ENCODE peak calls at places on chromosomes 3 and 15, in four cellular contexts. One of them, this sample, is unnamed.

GRCh38 chr3:130490246-130490645 is 26.7 kb upstream of the COL6A6 start:
- DNase-seq in gastrocnemius medialis: no peak
- DNase-seq in activated B cell treated with CpG ODN at 0.5 μM for 24 hours: no peak
- DNase-seq in WERI-Rb-1: no peak
- DNase-seq in this sample: no peak

GRCh38 chr3:189944285-189945145 is 176.2 kb downstream of the P3H2 start:
- DNase-seq in WERI-Rb-1: no peak
- DNase-seq in gastrocnemius medialis: no peak
- DNase-seq in activated B cell treated with CpG ODN at 0.5 μM for 24 hours: no peak
- DNase-seq in this sample: no peak

GRCh38 chr3:167837430-167837829 is 101.9 kb downstream of the SERPINI1 start:
- DNase-seq in gastrocnemius medialis: no peak
- DNase-seq in WERI-Rb-1: no peak
- DNase-seq in activated B cell treated with CpG ODN at 0.5 μM for 24 hours: no peak
- DNase-seq in this sample: no peak

GRCh38 chr15:33161209-33161608 is 33.3 kb downstream of the FMN1 start:
- DNase-seq in gastrocnemius medialis: no peak
- DNase-seq in activated B cell treated with CpG ODN at 0.5 μM for 24 hours: no peak
- DNase-seq in WERI-Rb-1: peak
- DNase-seq in this sample: no peak

GRCh38 chr3:10783360-10784346 is 32.4 kb upstream of the SLC6A11 start:
- DNase-seq in WERI-Rb-1: peak
- DNase-seq in activated B cell treated with CpG ODN at 0.5 μM for 24 hours: no peak
- DNase-seq in gastrocnemius medialis: no peak
- DNase-seq in this sample: no peak

GRCh38 chr3:38595393-38595792 is 54.1 kb downstream of the SCN5A start:
- DNase-seq in activated B cell treated with CpG ODN at 0.5 μM for 24 hours: no peak
- DNase-seq in WERI-Rb-1: no peak
- DNase-seq in gastrocnemius medialis: no peak
- DNase-seq in this sample: no peak

GRCh38 chr3:57596495-57597239 is 477 bp downstream of the ARF4 start:
- DNase-seq in activated B cell treated with CpG ODN at 0.5 μM for 24 hours: peak
- DNase-seq in gastrocnemius medialis: peak
- DNase-seq in WERI-Rb-1: peak
- DNase-seq in this sample: peak

GRCh38 chr3:107966261-107966660 is 124.6 kb downstream of the CD47 start:
- DNase-seq in WERI-Rb-1: no peak
- DNase-seq in activated B cell treated with CpG ODN at 0.5 μM for 24 hours: no peak
- DNase-seq in gastrocnemius medialis: no peak
- DNase-seq in this sample: no peak

GRCh38 chr3:52792961-52793695 is 1.5 kb upstream of the ITIH3 start:
- DNase-seq in gastrocnemius medialis: no peak
- DNase-seq in activated B cell treated with CpG ODN at 0.5 μM for 24 hours: no peak
- DNase-seq in WERI-Rb-1: no peak
- DNase-seq in this sample: no peak

GRCh38 chr3:127071597-127072001 is 88.7 kb downstream of the PLXNA1 start:
- DNase-seq in activated B cell treated with CpG ODN at 0.5 μM for 24 hours: no peak
- DNase-seq in gastrocnemius medialis: no peak
- DNase-seq in WERI-Rb-1: no peak
- DNase-seq in this sample: no peak

GRCh38 chr15:73677146-73677607 is 7.0 kb upstream of the CD276 start:
- DNase-seq in activated B cell treated with CpG ODN at 0.5 μM for 24 hours: no peak
- DNase-seq in gastrocnemius medialis: peak
- DNase-seq in WERI-Rb-1: peak
- DNase-seq in this sample: peak

GRCh38 chr3:46866720-46867549 is 3.7 kb upstream of the MYL3 start:
- DNase-seq in gastrocnemius medialis: peak
- DNase-seq in WERI-Rb-1: peak
- DNase-seq in activated B cell treated with CpG ODN at 0.5 μM for 24 hours: peak
- DNase-seq in this sample: peak

GRCh38 chr3:71062920-71063767 is 520.4 kb downstream of the FOXP1 start:
- DNase-seq in gastrocnemius medialis: no peak
- DNase-seq in WERI-Rb-1: no peak
- DNase-seq in activated B cell treated with CpG ODN at 0.5 μM for 24 hours: no peak
- DNase-seq in this sample: no peak

GRCh38 chr3:482479-482878 is 285.9 kb downstream of the CHL1 start:
- DNase-seq in activated B cell treated with CpG ODN at 0.5 μM for 24 hours: no peak
- DNase-seq in WERI-Rb-1: no peak
- DNase-seq in gastrocnemius medialis: no peak
- DNase-seq in this sample: no peak

GRCh38 chr3:480070-480469 is 283.5 kb downstream of the CHL1 start:
- DNase-seq in activated B cell treated with CpG ODN at 0.5 μM for 24 hours: no peak
- DNase-seq in gastrocnemius medialis: no peak
- DNase-seq in WERI-Rb-1: no peak
- DNase-seq in this sample: no peak

GRCh38 chr3:487580-487979 is 291.0 kb downstream of the CHL1 start:
- DNase-seq in activated B cell treated with CpG ODN at 0.5 μM for 24 hours: no peak
- DNase-seq in WERI-Rb-1: no peak
- DNase-seq in gastrocnemius medialis: no peak
- DNase-seq in this sample: no peak

GRCh38 chr3:484302-484701 is 287.7 kb downstream of the CHL1 start:
- DNase-seq in WERI-Rb-1: no peak
- DNase-seq in activated B cell treated with CpG ODN at 0.5 μM for 24 hours: no peak
- DNase-seq in gastrocnemius medialis: no peak
- DNase-seq in this sample: no peak

DNA sequence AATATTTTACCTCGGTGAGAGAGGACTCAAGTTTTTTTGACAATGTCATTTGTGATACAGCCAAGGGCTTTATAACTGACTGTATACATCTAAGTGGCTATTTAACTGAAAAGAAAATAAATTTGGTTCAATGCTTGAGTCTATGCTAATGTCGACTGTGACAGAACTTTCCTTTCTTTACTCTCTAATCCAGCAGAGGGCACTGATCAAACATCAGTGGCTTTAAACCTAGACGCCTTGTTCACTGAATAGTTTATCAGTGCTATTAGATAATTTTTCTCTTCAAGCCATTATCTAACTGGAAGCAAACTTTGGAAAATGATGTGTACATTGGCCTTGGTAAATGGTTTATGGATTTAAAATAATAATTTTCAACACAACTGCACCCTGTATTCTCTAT is 285.1 kb downstream of the CHL1 start:
- DNase-seq in gastrocnemius medialis: no peak
- DNase-seq in activated B cell treated with CpG ODN at 0.5 μM for 24 hours: no peak
- DNase-seq in WERI-Rb-1: no peak
- DNase-seq in this sample: no peak
- TF ChIP-seq CTCF in gastrocnemius medialis: no peak
- TF ChIP-seq CTCF in activated B cell treated with CpG ODN at 0.5 μM for 24 hours: no peak
- TF ChIP-seq CTCF in WERI-Rb-1: peak
- TF ChIP-seq CTCF in this sample: no peak

GRCh38 chr3:112086857-112087524 is 802 bp downstream of the C3orf52 start:
- DNase-seq in gastrocnemius medialis: no peak
- DNase-seq in activated B cell treated with CpG ODN at 0.5 μM for 24 hours: no peak
- DNase-seq in WERI-Rb-1: no peak
- DNase-seq in this sample: no peak

GRCh38 chr3:112087746-112088145 is 1.6 kb downstream of the C3orf52 start:
- DNase-seq in gastrocnemius medialis: no peak
- DNase-seq in activated B cell treated with CpG ODN at 0.5 μM for 24 hours: no peak
- DNase-seq in WERI-Rb-1: no peak
- DNase-seq in this sample: no peak

GRCh38 chr3:112088944-112089343 is 2.8 kb downstream of the C3orf52 start:
- DNase-seq in activated B cell treated with CpG ODN at 0.5 μM for 24 hours: no peak
- DNase-seq in gastrocnemius medialis: no peak
- DNase-seq in WERI-Rb-1: no peak
- DNase-seq in this sample: no peak

GRCh38 chr3:112084980-112085697 is 1.1 kb upstream of the C3orf52 start:
- DNase-seq in WERI-Rb-1: peak
- DNase-seq in activated B cell treated with CpG ODN at 0.5 μM for 24 hours: no peak
- DNase-seq in gastrocnemius medialis: no peak
- DNase-seq in this sample: no peak

DNA sequence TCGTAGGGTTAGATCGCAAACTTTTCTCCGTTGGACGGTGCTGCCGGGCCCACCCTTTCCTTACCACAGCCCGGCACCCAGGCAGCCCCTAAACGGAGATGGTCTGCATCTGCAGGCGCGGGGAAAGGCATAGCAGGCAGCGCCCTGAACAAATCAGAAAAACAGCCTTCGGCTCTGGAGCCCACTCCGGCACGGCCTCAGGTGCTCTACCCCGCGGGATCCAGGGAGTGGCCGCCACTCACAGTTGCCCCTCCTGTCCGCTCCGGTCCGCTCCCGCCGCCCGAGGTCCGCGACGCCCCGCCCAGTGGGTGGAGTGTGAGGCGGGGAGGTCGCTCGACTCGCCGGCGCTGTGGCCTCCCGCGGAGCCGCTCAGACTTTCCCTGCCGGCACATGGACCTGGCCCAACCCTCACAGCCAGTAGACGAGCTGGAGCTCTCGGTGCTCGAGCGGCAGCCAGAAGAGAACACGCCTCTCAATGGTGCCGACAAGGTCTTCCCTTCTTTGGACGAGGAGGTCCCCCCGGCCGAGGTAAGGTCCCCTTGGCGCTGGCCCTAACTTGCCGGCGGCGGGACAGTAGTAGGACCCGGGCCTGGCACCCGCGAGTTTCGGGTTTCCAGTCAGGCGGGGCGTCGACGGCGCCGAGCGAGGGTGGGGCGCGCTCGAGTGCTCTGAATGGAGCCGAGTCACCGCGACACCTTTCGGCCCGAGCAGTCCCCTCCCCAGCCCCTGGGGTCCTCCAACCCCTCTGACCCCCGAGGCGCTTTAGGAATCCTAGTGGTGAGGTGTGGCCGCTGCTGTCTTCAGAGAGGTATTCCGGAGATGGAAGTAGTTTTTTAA is at the start of gene C3orf52:
- DNase-seq in activated B cell treated with CpG ODN at 0.5 μM for 24 hours: peak
- DNase-seq in WERI-Rb-1: peak
- DNase-seq in gastrocnemius medialis: peak
- DNase-seq in this sample: peak
- TF ChIP-seq CTCF in activated B cell treated with CpG ODN at 0.5 μM for 24 hours: no peak
- TF ChIP-seq CTCF in WERI-Rb-1: no peak
- TF ChIP-seq CTCF in gastrocnemius medialis: no peak
- TF ChIP-seq CTCF in this sample: no peak

GRCh38 chr15:100913961-100914360 is 5.2 kb upstream of the LRRK1 start:
- DNase-seq in gastrocnemius medialis: no peak
- DNase-seq in WERI-Rb-1: no peak
- DNase-seq in activated B cell treated with CpG ODN at 0.5 μM for 24 hours: no peak
- DNase-seq in this sample: no peak

GRCh38 chr15:100918034-100918689 is 995 bp upstream of the LRRK1 start:
- DNase-seq in WERI-Rb-1: peak
- DNase-seq in activated B cell treated with CpG ODN at 0.5 μM for 24 hours: peak
- DNase-seq in gastrocnemius medialis: peak
- DNase-seq in this sample: peak

GRCh38 chr15:100918690-100919480 is at the start of gene LRRK1:
- DNase-seq in activated B cell treated with CpG ODN at 0.5 μM for 24 hours: peak
- DNase-seq in WERI-Rb-1: peak
- DNase-seq in gastrocnemius medialis: no peak
- DNase-seq in this sample: no peak

GRCh38 chr15:100911086-100911485 is 8.1 kb upstream of the LRRK1 start:
- DNase-seq in activated B cell treated with CpG ODN at 0.5 μM for 24 hours: no peak
- DNase-seq in WERI-Rb-1: no peak
- DNase-seq in gastrocnemius medialis: no peak
- DNase-seq in this sample: no peak

DNA sequence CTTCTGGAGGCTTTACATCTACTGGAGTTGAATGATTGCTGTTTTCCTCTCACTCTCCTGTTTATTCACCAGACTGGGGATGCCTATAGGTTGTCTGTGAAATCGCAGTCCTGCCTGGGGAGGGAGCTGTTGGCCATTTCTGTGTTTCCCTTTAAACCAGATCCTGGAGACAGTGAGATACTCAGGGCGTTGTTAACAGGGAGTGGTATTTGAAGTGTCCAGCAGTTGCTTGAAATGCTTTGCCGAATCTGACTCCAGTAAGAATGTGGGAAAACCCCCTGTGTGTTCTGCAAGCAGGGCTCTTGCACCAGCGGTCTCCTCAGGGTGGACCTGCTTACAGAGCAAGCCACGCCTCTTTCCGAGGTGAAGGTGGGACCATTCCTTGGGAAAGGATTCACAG is 4.3 kb upstream of the LRRK1 start:
- DNase-seq in WERI-Rb-1: no peak
- DNase-seq in gastrocnemius medialis: no peak
- DNase-seq in activated B cell treated with CpG ODN at 0.5 μM for 24 hours: no peak
- DNase-seq in this sample: no peak
- TF ChIP-seq CTCF in WERI-Rb-1: peak
- TF ChIP-seq CTCF in gastrocnemius medialis: no peak
- TF ChIP-seq CTCF in activated B cell treated with CpG ODN at 0.5 μM for 24 hours: no peak
- TF ChIP-seq CTCF in this sample: no peak

GRCh38 chr3:98259707-98260106 is 4.3 kb upstream of the OR5H6 start:
- DNase-seq in WERI-Rb-1: peak
- DNase-seq in gastrocnemius medialis: no peak
- DNase-seq in activated B cell treated with CpG ODN at 0.5 μM for 24 hours: no peak
- DNase-seq in this sample: no peak
- TF ChIP-seq CTCF in WERI-Rb-1: peak
- TF ChIP-seq CTCF in gastrocnemius medialis: no peak
- TF ChIP-seq CTCF in activated B cell treated with CpG ODN at 0.5 μM for 24 hours: no peak
- TF ChIP-seq CTCF in this sample: no peak

GRCh38 chr3:9396632-9397330 is 634 bp upstream of the SETD5 start:
- DNase-seq in WERI-Rb-1: peak
- DNase-seq in gastrocnemius medialis: peak
- DNase-seq in activated B cell treated with CpG ODN at 0.5 μM for 24 hours: peak
- DNase-seq in this sample: peak
- TF ChIP-seq CTCF in WERI-Rb-1: no peak
- TF ChIP-seq CTCF in gastrocnemius medialis: no peak
- TF ChIP-seq CTCF in activated B cell treated with CpG ODN at 0.5 μM for 24 hours: no peak
- TF ChIP-seq CTCF in this sample: no peak